ENCODE peak calls at places on chromosome 13, in six cellular contexts. T, W, Q, N, K and V are unnamed samples. For H3K4me1, the result is how much of the 10 kb centered on the place peaks cover.

GRCh38 chr13:77506874-77507273 is 28.6 kb upstream of the SCEL start:
- DNase-seq in T (no peak), W (peak), Q (no peak), N (no peak), K (no peak), V (no peak)

GRCh38 chr13:21344662-21345176 is 114.4 kb downstream of the ZDHHC20 start:
- DNase-seq in T (no peak), W (no peak), Q (no peak), N (no peak), K (no peak), V (no peak)

GRCh38 chr13:47955836-47956235 is 45.2 kb downstream of the SUCLA2 start:
- DNase-seq in T (no peak), W (no peak), Q (no peak), N (no peak), K (no peak), V (no peak)

GRCh38 chr13:77565635-77566034 is 30.1 kb downstream of the SCEL start:
- DNase-seq in T (peak), W (peak), Q (peak), N (peak), K (no peak), V (peak)

GRCh38 chr13:24135674-24136300 is 24.7 kb upstream of the SPATA13 start:
- DNase-seq in T (no peak), W (no peak), Q (no peak), N (no peak), K (no peak), V (no peak)

GRCh38 chr13:24208314-24208713 is 47.8 kb downstream of the SPATA13 start:
- DNase-seq in T (no peak), W (peak), Q (no peak), N (no peak), K (no peak), V (no peak)

GRCh38 chr13:93559718-93560117 is 333.1 kb downstream of the GPC6 start:
- DNase-seq in T (no peak), W (no peak), Q (no peak), N (no peak), K (no peak), V (no peak)

GRCh38 chr13:20812890-20813289 is 39.1 kb upstream of the EEF1AKMT1 start:
- DNase-seq in T (no peak), W (no peak), Q (no peak), N (no peak), K (no peak), V (no peak)

GRCh38 chr13:48818495-48818961 is 157.2 kb upstream of the FNDC3A start:
- DNase-seq in T (no peak), W (no peak), Q (no peak), N (no peak), K (no peak), V (no peak)

GRCh38 chr13:26881154-26881553 is 120.6 kb upstream of the GPR12 start:
- DNase-seq in T (no peak), W (no peak), Q (peak), N (no peak), K (no peak), V (no peak)

GRCh38 chr13:48874165-48874564 is 101.5 kb upstream of the FNDC3A start:
- DNase-seq in T (no peak), W (no peak), Q (no peak), N (no peak), K (no peak), V (no peak)

GRCh38 chr13:29958476-29958875 is 108.1 kb upstream of the UBL3 start:
- DNase-seq in T (no peak), W (no peak), Q (no peak), N (no peak), K (no peak), V (no peak)

GRCh38 chr13:101231751-101232428 is 184.4 kb downstream of the NALCN start:
- DNase-seq in T (no peak), W (no peak), Q (no peak), N (no peak), K (no peak), V (no peak)

GRCh38 chr13:112760440-112760839 is 70.6 kb downstream of the ATP11A start:
- DNase-seq in T (no peak), W (no peak), Q (no peak), N (no peak), K (no peak), V (no peak)

GRCh38 chr13:63156816-63157215 is 1741.2 kb upstream of the PCDH20 start:
- DNase-seq in T (no peak), W (no peak), Q (no peak), N (no peak), K (no peak), V (no peak)
- TF ChIP-seq YY1 in T (no peak), W (no peak), Q (no peak), N (no peak), K (no peak), V (no peak)

GRCh38 chr13:99281811-99282263 is 23.7 kb upstream of the GPR18 start:
- DNase-seq in T (no peak), W (no peak), Q (no peak), N (no peak), K (no peak), V (no peak)
- H3K4me1 ChIP-seq in T (under half), W (under half), Q (under half), N (under half), K (half or more), V (under half)

DNA sequence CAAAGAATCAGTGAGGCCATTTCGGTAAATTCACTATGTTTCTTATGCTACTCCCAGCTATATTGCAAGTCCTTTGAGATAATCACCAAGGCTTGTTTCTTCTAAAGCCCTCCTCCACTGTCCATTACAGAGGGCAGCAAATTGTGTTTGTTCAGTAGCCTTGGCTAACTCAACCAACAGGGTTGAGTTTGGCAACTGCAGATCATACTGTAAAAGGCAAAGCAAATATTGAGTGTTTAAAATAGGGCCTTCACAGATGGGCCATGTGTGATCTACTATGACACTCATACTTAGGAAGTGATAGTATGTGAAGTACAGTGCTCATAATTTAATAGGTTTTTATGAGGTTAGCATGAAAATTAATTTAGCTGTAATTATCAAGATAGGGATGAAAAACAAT is 171.3 kb downstream of the DACH1 start:
- DNase-seq in T (no peak), W (no peak), Q (no peak), N (no peak), K (no peak), V (no peak)
- TF ChIP-seq YY1 in T (no peak), W (no peak), Q (no peak), N (no peak), K (no peak), V (no peak)

DNA sequence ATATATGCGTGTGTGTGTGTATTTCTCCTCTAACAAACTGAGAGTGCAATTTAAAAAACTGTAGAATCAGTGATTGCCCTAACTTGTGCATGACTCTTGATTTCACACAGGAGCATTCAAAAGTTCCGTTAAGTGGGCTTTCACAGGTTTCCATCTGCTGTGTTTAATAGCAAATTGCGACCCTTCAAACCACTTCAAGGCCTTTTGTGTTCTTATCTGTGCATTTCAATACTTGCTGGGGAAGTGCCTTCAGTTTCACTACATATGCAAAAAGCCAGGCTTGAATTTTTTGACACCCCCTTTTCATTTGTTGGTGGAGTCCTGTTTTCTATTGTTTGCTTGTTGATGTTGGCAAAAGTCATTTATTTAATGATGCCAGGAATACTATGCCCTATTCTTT is 158.0 kb downstream of the TM9SF2 start:
- DNase-seq in T (no peak), W (no peak), Q (no peak), N (no peak), K (no peak), V (peak)
- H3K4me1 ChIP-seq in T (under half), W (under half), Q (under half), N (under half), K (under half), V (under half)

DNA sequence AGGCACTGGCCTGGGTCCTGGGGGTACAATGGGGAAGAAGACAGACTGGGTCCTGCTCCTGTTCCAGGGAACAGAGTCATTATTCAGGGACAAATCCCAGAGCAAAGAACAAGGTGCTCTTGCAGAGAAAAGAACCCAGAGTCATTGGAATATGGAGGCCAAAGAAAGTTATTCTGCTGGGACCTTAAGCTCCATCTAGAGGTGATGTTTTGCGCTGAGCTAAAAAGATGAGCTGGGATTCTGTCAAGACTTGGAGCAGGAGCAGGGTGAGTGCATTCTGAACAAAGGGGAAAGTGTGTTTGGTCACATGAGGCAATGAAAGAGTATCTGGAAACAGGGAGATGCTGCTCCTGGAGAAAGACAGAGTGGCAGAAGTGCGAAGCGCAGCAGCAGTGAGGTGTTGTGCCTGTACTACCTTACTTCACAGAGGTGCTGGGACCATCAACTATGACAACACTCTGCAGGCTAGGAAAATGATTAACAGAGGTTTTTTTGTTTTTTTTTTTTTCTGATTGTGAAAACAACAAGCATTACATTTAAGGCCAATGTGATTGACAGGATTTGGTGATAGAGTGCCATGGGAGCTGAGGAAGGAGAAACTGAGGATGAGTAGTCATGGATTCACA is 95.3 kb upstream of the TNFSF11 start:
- DNase-seq in T (no peak), W (peak), Q (peak), N (no peak), K (no peak), V (peak)
- TF ChIP-seq YY1 in T (no peak), W (no peak), Q (no peak), N (no peak), K (peak), V (no peak)

GRCh38 chr13:51146667-51147066 is 35.6 kb upstream of the C13orf42 start:
- DNase-seq in T (no peak), W (no peak), Q (no peak), N (no peak), K (no peak), V (no peak)
- H3K4me1 ChIP-seq in T (under half), W (under half), Q (under half), N (under half), K (under half), V (under half)

DNA sequence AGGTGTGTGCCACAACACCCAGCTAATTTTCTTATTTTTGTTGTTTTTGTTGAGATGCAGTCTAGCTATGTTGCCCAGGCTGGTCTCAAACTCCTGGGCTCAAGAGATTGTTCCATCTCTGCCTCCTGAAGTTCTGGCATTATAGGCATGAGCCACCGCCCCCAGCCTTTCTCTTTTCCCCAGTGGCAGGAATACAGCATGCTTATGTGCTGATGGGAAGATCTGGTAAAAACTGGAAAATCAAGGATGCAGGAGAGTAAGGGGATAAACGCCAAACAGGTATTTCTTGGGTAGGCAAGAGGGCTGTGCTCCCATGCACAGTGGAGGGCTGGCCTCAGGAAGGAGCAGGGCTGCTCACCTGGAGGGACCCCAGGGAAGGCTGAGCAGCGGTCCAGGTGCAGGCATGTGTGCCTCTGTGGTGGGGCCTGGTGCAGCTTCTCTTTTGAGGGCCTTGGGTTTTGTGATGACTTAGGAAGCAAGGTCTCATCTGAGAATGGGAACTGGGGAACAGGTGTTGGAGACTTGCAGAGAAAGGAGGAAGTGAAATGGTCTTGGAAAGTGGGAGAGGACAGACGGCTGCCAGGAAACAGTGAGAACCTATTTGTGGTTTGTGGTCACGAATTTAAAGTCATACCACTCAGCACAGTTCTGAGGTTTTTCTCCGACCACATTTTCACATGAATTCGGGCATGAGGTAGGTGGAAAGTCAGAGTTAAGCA is 106.5 kb downstream of the TEX26 start:
- DNase-seq in T (no peak), W (no peak), Q (no peak), N (no peak), K (peak), V (no peak)
- TF ChIP-seq YY1 in T (no peak), W (no peak), Q (no peak), N (no peak), K (no peak), V (no peak)

DNA sequence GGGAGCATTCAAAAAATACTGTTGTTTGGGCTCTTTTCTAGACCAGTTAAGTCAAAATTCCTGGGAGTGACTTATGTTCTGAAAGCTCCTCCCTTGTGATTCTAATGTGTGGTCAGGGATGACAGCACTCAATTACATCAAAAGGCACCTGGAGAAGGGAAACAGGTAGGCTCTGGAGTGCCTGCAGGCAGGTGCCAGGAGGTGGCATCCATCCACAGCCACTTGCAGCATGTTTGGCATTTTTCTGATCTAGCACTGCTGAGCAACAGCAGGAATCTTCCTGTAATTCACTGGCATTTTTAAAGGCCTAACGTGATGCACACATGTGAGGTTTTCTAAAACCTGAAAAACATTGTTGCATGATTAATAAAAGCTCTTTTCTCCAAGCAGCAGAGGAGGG is 94.6 kb downstream of the CCNA1 start:
- DNase-seq in T (no peak), W (no peak), Q (no peak), N (no peak), K (no peak), V (no peak)
- H3K4me1 ChIP-seq in T (under half), W (under half), Q (under half), N (under half), K (under half), V (under half)